ENCODE peak calls at places on chromosomes 4 and X, in ten cellular contexts. B is left ventricle myocardium inferior; Y is NB4; H is AG10803; S is CD8-positive, alpha-beta memory T cell; Z is brain microvascular endothelial cell; Q is mesendoderm; K is GM06990; M is Caco-2; I is epithelial cell of proximal tubule. T is an unnamed sample.
A peak's percentile ranks its signal among the peaks of the same experiment; 100 is the strongest.

GRCh38 chr4:119627267-119628190 is 1.1 kb downstream of the PDE5A start:
- DNase-seq in Z (peak; percentile 42), M (peak; percentile 45), Q (peak; percentile 87), I (no peak), H (peak; percentile 34), S (peak; percentile 52), K (peak; percentile 62), Y (peak; percentile 50), B (peak; percentile 62), T (no peak)

GRCh38 chr4:153419673-153420278 is 46.4 kb upstream of the TMEM131L start:
- DNase-seq in Z (no peak), S (no peak), K (no peak), H (no peak), Y (no peak), Q (no peak), B (no peak), M (no peak), I (no peak), T (no peak)

GRCh38 chr4:94446386-94446785 is 5.4 kb upstream of the PDLIM5 start:
- DNase-seq in H (peak; percentile 83), M (no peak), I (no peak), Q (no peak), S (no peak), B (no peak), Z (peak; percentile 86), Y (no peak), K (no peak), T (no peak)

GRCh38 chr4:173211222-173211621 is 42.6 kb downstream of the GALNT7 start:
- DNase-seq in S (no peak), K (no peak), H (no peak), Q (no peak), B (no peak), Y (no peak), I (no peak), Z (no peak), M (no peak), T (no peak)

GRCh38 chr4:146477054-146477453 is 44.7 kb downstream of the SLC10A7 start:
- DNase-seq in M (no peak), H (no peak), I (no peak), S (no peak), Z (no peak), K (no peak), Q (no peak), Y (no peak), B (no peak), T (no peak)

GRCh38 chr4:76484654-76485053 is 49.6 kb downstream of the SHROOM3 start:
- DNase-seq in K (no peak), Z (no peak), M (no peak), S (no peak), I (no peak), B (no peak), Q (no peak), H (no peak), Y (no peak), T (no peak)

GRCh38 chr4:149709640-149710039 is 106.0 kb downstream of the IQCM start:
- DNase-seq in Y (no peak), S (no peak), H (peak; percentile 11), M (no peak), I (no peak), K (no peak), B (no peak), Q (no peak), Z (no peak), T (peak; percentile 12)

GRCh38 chr4:83257811-83258210 is 26.8 kb downstream of the COQ2 start:
- DNase-seq in S (no peak), Q (peak; percentile 57), Y (no peak), K (no peak), I (no peak), B (no peak), Z (no peak), M (no peak), H (no peak), T (no peak)

GRCh38 chrX:154098551-154098950 is 1.0 kb upstream of the MECP2 start:
- DNase-seq in Z (no peak), B (no peak), I (no peak), H (no peak), Y (no peak), K (no peak), Q (no peak), M (no peak), S (no peak), T (no peak)

GRCh38 chr4:6198278-6198677 is 2.1 kb downstream of the JAKMIP1 start:
- DNase-seq in H (no peak), K (no peak), S (peak; percentile 74), I (no peak), Y (no peak), Z (no peak), B (no peak), M (no peak), Q (peak; percentile 40), T (no peak)

GRCh38 chr4:97987019-97987648 is 156.1 kb downstream of the STPG2 start:
- DNase-seq in Y (peak; percentile 49), B (no peak), S (no peak), K (no peak), M (no peak), I (peak; percentile 19), Z (no peak), Q (peak; percentile 51), H (no peak), T (peak; percentile 16)

GRCh38 chr4:74473155-74473811 is 28.3 kb downstream of the AREG start:
- DNase-seq in I (peak; percentile 82), B (no peak), M (no peak), Q (peak; percentile 21), Y (no peak), S (no peak), H (peak; percentile 73), Z (peak; percentile 91), K (no peak), T (peak; percentile 55)
- H3K4me3 ChIP-seq in I (no peak overlapping the region), B (no peak overlapping the region), M (no peak overlapping the region), Q (no peak overlapping the region), Y (no peak overlapping the region), S (no peak overlapping the region), H (no peak overlapping the region), Z (no peak overlapping the region), K (no peak overlapping the region), T (no peak overlapping the region)

GRCh38 chr4:77861500-77861899 is 1.1 kb upstream of the MRPL1 start:
- DNase-seq in I (no peak), Y (no peak), Q (peak; percentile 4), B (no peak), H (no peak), S (no peak), K (no peak), Z (peak; percentile 1), M (no peak), T (no peak)

GRCh38 chr4:77862478-77863216 is at the start of gene MRPL1:
- DNase-seq in M (peak; percentile 89), Q (peak; percentile 97), Z (peak; percentile 94), S (peak; percentile 91), Y (peak; percentile 96), H (peak; percentile 95), B (peak; percentile 88), I (peak; percentile 84), K (peak; percentile 86), T (peak; percentile 74)

DNA sequence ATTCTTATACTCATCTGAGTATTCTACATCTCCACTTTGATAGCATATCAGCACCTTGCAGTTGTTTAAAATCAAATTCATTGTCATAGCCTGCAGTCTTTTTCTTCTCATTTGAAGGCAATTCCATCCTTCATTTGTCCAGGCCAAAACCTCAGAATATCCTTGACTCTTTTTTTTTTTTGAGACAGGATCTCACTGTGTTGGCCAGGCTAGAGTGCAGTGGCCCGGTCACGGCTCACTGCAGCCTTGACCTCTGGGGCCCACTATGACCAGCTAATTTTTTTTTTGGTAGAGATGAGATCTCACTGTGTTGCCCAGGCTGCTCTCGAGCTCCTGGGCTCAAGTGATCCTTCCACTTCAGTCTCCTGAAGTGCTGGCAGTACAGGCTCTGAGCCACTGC is 2.6 kb downstream of the MRPL1 start:
- DNase-seq in Z (no peak), S (no peak), Q (no peak), I (no peak), K (no peak), B (no peak), H (no peak), Y (no peak), M (no peak), T (no peak)
- H3K4me3 ChIP-seq in Z (no peak overlapping the region), S (no peak overlapping the region), Q (no peak overlapping the region), I (no peak overlapping the region), K (no peak overlapping the region), B (no peak overlapping the region), H (no peak overlapping the region), Y (no peak overlapping the region), M (no peak overlapping the region), T (no peak overlapping the region)

DNA sequence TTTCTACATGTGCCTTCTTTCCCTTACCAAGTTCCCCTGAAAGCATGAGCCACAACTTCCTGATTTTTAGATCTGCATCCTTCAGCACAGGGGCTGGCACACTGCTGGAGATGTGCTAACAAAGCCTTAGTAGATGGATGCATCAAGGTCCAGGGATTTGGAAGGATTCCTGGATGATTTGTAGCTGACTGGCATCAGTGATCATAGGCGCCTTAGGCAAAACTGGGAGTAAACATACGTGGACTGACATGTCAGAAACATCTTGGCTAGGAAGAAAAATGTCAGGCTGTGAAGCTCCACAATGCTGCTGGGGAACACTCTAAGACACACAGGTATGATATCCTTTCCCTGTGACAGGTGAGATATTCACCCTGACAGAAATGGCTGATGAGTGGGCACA is 156.4 kb downstream of the AMELX start:
- DNase-seq in M (no peak), S (no peak), Z (no peak), I (no peak), Q (no peak), K (no peak), Y (no peak), H (no peak), B (no peak), T (no peak)
- H3K4me3 ChIP-seq in M (no peak overlapping the region), S (no peak overlapping the region), Z (no peak overlapping the region), I (no peak overlapping the region), Q (no peak overlapping the region), K (no peak overlapping the region), Y (no peak overlapping the region), H (no peak overlapping the region), B (no peak overlapping the region), T (no peak overlapping the region)

GRCh38 chr4:107034091-107034698 is 1.9 kb downstream of the DKK2 start:
- DNase-seq in B (no peak), K (no peak), S (no peak), Z (peak; percentile 45), Y (peak; percentile 16), H (peak; percentile 58), M (no peak), I (no peak), Q (peak; percentile 82), T (no peak)
- H3K4me3 ChIP-seq in B (peak overlapping the region; percentile 56), K (no peak overlapping the region), S (no peak overlapping the region), Z (peak overlapping the region; percentile 60), Y (no peak overlapping the region), H (peak overlapping the region; percentile 70), M (no peak overlapping the region), I (peak overlapping the region; percentile 10), Q (no peak overlapping the region), T (peak overlapping the region; percentile 23)

DNA sequence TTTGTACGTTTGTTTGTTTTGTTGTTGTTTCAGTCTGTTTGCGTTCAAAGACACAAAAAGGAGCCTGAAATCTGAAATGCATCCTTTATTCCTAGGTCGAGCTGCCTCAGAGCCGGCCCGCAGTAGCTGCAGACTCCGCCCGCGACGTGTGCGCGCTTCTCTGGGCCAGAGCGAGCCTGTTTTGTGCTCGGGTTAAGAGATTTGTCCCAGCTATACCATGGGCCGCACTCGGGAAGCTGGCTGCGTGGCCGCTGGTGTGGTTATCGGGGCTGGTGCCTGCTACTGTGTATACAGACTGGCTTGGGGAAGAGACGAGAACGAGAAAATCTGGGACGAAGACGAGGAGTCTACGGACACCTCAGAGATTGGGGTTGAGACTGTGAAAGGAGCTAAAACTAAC is 2.4 kb downstream of the ARMCX1 start:
- DNase-seq in M (no peak), Y (no peak), K (no peak), I (no peak), B (no peak), S (no peak), Q (no peak), Z (no peak), H (no peak), T (no peak)
- H3K4me3 ChIP-seq in M (no peak overlapping the region), Y (no peak overlapping the region), K (no peak overlapping the region), I (no peak overlapping the region), B (no peak overlapping the region), S (no peak overlapping the region), Q (no peak overlapping the region), Z (no peak overlapping the region), H (no peak overlapping the region), T (no peak overlapping the region)

GRCh38 chrX:37846141-37846540 is 1.2 kb downstream of the DYNLT3 start:
- DNase-seq in S (peak; percentile 9), B (no peak), H (no peak), Q (no peak), M (no peak), Y (peak; percentile 15), I (no peak), K (no peak), Z (no peak), T (no peak)
- H3K4me3 ChIP-seq in S (no peak overlapping the region), B (peak overlapping the region; percentile 81), H (peak overlapping the region; percentile 13), Q (no peak overlapping the region), M (peak overlapping the region; percentile 87), Y (no peak overlapping the region), I (peak overlapping the region; percentile 70), K (no peak overlapping the region), Z (peak overlapping the region; percentile 72), T (peak overlapping the region; percentile 0)

T was measured in kidney epithelial cell.